ENCODE peak calls at places on chromosomes 5 and 9, in six cellular contexts. One of them, this sample, is unnamed.

GRCh38 chr9:104227108-104227507 is 133.0 kb downstream of the SMC2 start:
- DNase-seq in cardiac fibroblast: peak; percentile 22
- DNase-seq in Panc1: no peak
- DNase-seq in heart left ventricle: no peak
- DNase-seq in A549: no peak
- DNase-seq in CD4-positive, alpha-beta T cell: no peak
- DNase-seq in this sample: no peak

GRCh38 chr9:100419166-100419565 is 7.8 kb upstream of the MSANTD3 start:
- DNase-seq in cardiac fibroblast: no peak
- DNase-seq in heart left ventricle: no peak
- DNase-seq in Panc1: no peak
- DNase-seq in A549: no peak
- DNase-seq in CD4-positive, alpha-beta T cell: no peak
- DNase-seq in this sample: no peak

GRCh38 chr5:1268666-1269065 is 26.2 kb downstream of the TERT start:
- DNase-seq in heart left ventricle: no peak
- DNase-seq in Panc1: no peak
- DNase-seq in CD4-positive, alpha-beta T cell: peak; percentile 30
- DNase-seq in cardiac fibroblast: no peak
- DNase-seq in A549: no peak
- DNase-seq in this sample: peak; percentile 23

GRCh38 chr9:94086468-94086867 is 2.2 kb downstream of the PTPDC1 start:
- DNase-seq in A549: no peak
- DNase-seq in CD4-positive, alpha-beta T cell: no peak
- DNase-seq in cardiac fibroblast: peak; percentile 78
- DNase-seq in Panc1: no peak
- DNase-seq in heart left ventricle: no peak
- DNase-seq in this sample: no peak

GRCh38 chr9:120924698-120925534 is 1.7 kb downstream of the TRAF1 start:
- DNase-seq in CD4-positive, alpha-beta T cell: no peak
- DNase-seq in cardiac fibroblast: no peak
- DNase-seq in A549: no peak
- DNase-seq in heart left ventricle: no peak
- DNase-seq in Panc1: no peak
- DNase-seq in this sample: peak; percentile 47

GRCh38 chr5:102307232-102307631 is 11.1 kb upstream of the SLCO4C1 start:
- DNase-seq in cardiac fibroblast: no peak
- DNase-seq in heart left ventricle: no peak
- DNase-seq in Panc1: no peak
- DNase-seq in A549: no peak
- DNase-seq in CD4-positive, alpha-beta T cell: no peak
- DNase-seq in this sample: no peak

GRCh38 chr9:91162784-91163440 is 198.8 kb downstream of the AUH start:
- DNase-seq in A549: no peak
- DNase-seq in Panc1: no peak
- DNase-seq in heart left ventricle: no peak
- DNase-seq in CD4-positive, alpha-beta T cell: no peak
- DNase-seq in cardiac fibroblast: peak; percentile 52
- DNase-seq in this sample: peak; percentile 73

GRCh38 chr9:75918154-75918553 is 27.7 kb downstream of the PCSK5 start:
- DNase-seq in heart left ventricle: no peak
- DNase-seq in Panc1: no peak
- DNase-seq in cardiac fibroblast: no peak
- DNase-seq in CD4-positive, alpha-beta T cell: no peak
- DNase-seq in A549: no peak
- DNase-seq in this sample: no peak

GRCh38 chr5:10704949-10705621 is 55.9 kb downstream of the DAP start:
- DNase-seq in CD4-positive, alpha-beta T cell: no peak
- DNase-seq in A549: no peak
- DNase-seq in cardiac fibroblast: peak; percentile 69
- DNase-seq in Panc1: no peak
- DNase-seq in heart left ventricle: no peak
- DNase-seq in this sample: peak; percentile 58

GRCh38 chr5:71832812-71833456 is 113.9 kb downstream of the CARTPT start:
- DNase-seq in Panc1: peak; percentile 15
- DNase-seq in cardiac fibroblast: no peak
- DNase-seq in CD4-positive, alpha-beta T cell: no peak
- DNase-seq in A549: no peak
- DNase-seq in heart left ventricle: no peak
- DNase-seq in this sample: no peak

GRCh38 chr9:88464851-88465250 is 70.1 kb upstream of the NXNL2 start:
- DNase-seq in CD4-positive, alpha-beta T cell: no peak
- DNase-seq in A549: no peak
- DNase-seq in cardiac fibroblast: peak; percentile 8
- DNase-seq in heart left ventricle: no peak
- DNase-seq in Panc1: no peak
- DNase-seq in this sample: no peak

GRCh38 chr5:176985516-176985915 is 21.1 kb downstream of the UIMC1 start:
- DNase-seq in heart left ventricle: no peak
- DNase-seq in cardiac fibroblast: no peak
- DNase-seq in Panc1: no peak
- DNase-seq in CD4-positive, alpha-beta T cell: peak; percentile 26
- DNase-seq in A549: no peak
- DNase-seq in this sample: peak; percentile 61

DNA sequence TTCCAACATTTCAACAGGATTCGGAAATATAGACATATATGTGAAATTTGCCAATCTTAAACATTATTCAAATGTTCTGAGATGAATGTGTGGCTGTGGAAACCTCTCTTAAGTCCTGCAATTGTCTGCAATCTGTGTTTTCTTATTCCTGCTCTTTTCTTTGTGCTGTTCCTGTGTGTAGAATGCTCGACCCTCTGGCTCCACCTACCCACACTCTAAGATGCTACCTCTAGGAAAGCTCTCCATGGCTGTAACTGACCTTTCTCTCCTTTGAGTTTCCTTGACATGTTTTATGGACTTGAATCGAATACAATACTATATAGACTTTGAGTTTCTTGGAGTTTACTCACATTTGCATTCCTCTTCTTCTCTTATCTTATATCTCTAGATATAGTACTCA is 120.6 kb upstream of the ASTN2 start:
- DNase-seq in Panc1: no peak
- DNase-seq in heart left ventricle: no peak
- DNase-seq in cardiac fibroblast: no peak
- DNase-seq in CD4-positive, alpha-beta T cell: no peak
- DNase-seq in A549: no peak
- DNase-seq in this sample: no peak
- TF ChIP-seq CTCF in Panc1: no peak
- TF ChIP-seq CTCF in heart left ventricle: no peak
- TF ChIP-seq CTCF in cardiac fibroblast: no peak
- TF ChIP-seq CTCF in CD4-positive, alpha-beta T cell: no peak
- TF ChIP-seq CTCF in A549: no peak
- TF ChIP-seq CTCF in this sample: no peak

GRCh38 chr9:124392855-124393460 is 22.3 kb downstream of the PSMB7 start:
- DNase-seq in heart left ventricle: no peak
- DNase-seq in A549: peak; percentile 89
- DNase-seq in CD4-positive, alpha-beta T cell: no peak
- DNase-seq in Panc1: peak; percentile 95
- DNase-seq in cardiac fibroblast: peak; percentile 60
- DNase-seq in this sample: no peak
- TF ChIP-seq CTCF in heart left ventricle: no peak
- TF ChIP-seq CTCF in A549: peak; percentile 56
- TF ChIP-seq CTCF in CD4-positive, alpha-beta T cell: no peak
- TF ChIP-seq CTCF in Panc1: peak; percentile 82
- TF ChIP-seq CTCF in cardiac fibroblast: peak; percentile 42
- TF ChIP-seq CTCF in this sample: no peak

GRCh38 chr9:73067074-73067473 is 84.6 kb upstream of the ANXA1 start:
- DNase-seq in Panc1: no peak
- DNase-seq in heart left ventricle: no peak
- DNase-seq in CD4-positive, alpha-beta T cell: no peak
- DNase-seq in A549: no peak
- DNase-seq in cardiac fibroblast: no peak
- DNase-seq in this sample: peak; percentile 16
- TF ChIP-seq CTCF in Panc1: peak; percentile 7
- TF ChIP-seq CTCF in heart left ventricle: no peak
- TF ChIP-seq CTCF in CD4-positive, alpha-beta T cell: no peak
- TF ChIP-seq CTCF in A549: no peak
- TF ChIP-seq CTCF in cardiac fibroblast: no peak
- TF ChIP-seq CTCF in this sample: peak; percentile 21

DNA sequence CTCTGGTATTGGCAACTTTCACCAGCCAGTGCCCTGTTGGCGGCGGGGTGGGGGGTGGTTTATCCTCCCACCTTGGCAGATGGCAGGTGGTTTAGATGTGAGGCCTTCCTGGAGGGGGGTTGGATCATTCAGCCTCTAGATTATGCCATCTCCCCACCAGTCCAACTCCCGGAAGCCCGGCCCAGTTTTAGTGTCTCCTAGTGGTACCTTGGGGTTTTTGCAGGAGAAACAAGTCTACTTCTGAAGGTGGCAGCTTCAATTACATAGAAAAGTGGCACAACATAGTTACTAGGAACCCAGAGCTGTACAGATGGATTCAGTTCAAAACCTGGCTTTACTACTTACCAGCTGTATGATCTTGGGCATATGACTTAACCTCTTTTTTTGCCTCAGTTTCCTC is 11.3 kb downstream of the PRLR start:
- DNase-seq in cardiac fibroblast: no peak
- DNase-seq in A549: no peak
- DNase-seq in CD4-positive, alpha-beta T cell: no peak
- DNase-seq in heart left ventricle: no peak
- DNase-seq in Panc1: no peak
- DNase-seq in this sample: no peak
- TF ChIP-seq CTCF in cardiac fibroblast: no peak
- TF ChIP-seq CTCF in A549: no peak
- TF ChIP-seq CTCF in CD4-positive, alpha-beta T cell: no peak
- TF ChIP-seq CTCF in heart left ventricle: no peak
- TF ChIP-seq CTCF in Panc1: no peak
- TF ChIP-seq CTCF in this sample: no peak

GRCh38 chr5:160787247-160787646 is 64.8 kb downstream of the ATP10B start:
- DNase-seq in Panc1: no peak
- DNase-seq in heart left ventricle: no peak
- DNase-seq in A549: peak; percentile 6
- DNase-seq in cardiac fibroblast: no peak
- DNase-seq in CD4-positive, alpha-beta T cell: no peak
- DNase-seq in this sample: peak; percentile 53
- TF ChIP-seq CTCF in Panc1: peak; percentile 52
- TF ChIP-seq CTCF in heart left ventricle: no peak
- TF ChIP-seq CTCF in A549: peak; percentile 7
- TF ChIP-seq CTCF in cardiac fibroblast: peak; percentile 6
- TF ChIP-seq CTCF in CD4-positive, alpha-beta T cell: no peak
- TF ChIP-seq CTCF in this sample: peak; percentile 47

DNA sequence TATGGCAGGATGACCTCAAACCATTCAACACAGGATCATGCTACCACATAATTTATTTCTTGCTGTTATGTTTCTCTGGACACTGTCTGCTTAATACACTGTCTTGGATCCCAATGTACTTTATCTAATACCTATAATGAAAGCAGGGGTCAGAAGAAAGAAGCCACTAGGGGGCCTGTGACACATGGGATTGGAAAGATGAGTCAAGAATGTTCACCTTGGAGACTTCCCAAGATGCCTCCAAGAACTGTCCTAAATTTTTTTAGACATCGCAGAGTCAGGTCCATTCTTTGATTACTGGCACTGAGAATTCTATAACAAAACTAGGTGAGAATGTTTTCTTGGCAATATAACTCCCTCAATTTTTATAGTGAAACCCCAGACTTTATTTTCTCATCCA is 305.8 kb upstream of the SMARCA2 start:
- DNase-seq in A549: no peak
- DNase-seq in Panc1: no peak
- DNase-seq in CD4-positive, alpha-beta T cell: no peak
- DNase-seq in heart left ventricle: no peak
- DNase-seq in cardiac fibroblast: no peak
- DNase-seq in this sample: peak; percentile 37
- TF ChIP-seq CTCF in A549: peak; percentile 7
- TF ChIP-seq CTCF in Panc1: no peak
- TF ChIP-seq CTCF in CD4-positive, alpha-beta T cell: peak; percentile 30
- TF ChIP-seq CTCF in heart left ventricle: no peak
- TF ChIP-seq CTCF in cardiac fibroblast: no peak
- TF ChIP-seq CTCF in this sample: peak; percentile 44

This sample was measured in GM12865.